ENCODE peak calls at places on chromosomes 6 and 20, in nine cellular contexts. One of them, this sample, is unnamed.

GRCh38 chr20:59811681-59812171 is 121.7 kb downstream of the SYCP2 start:
- DNase-seq in iris pigment epithelial cell: no peak
- DNase-seq in neuronal stem cell: no peak
- DNase-seq in CD4-positive, CD25-positive, alpha-beta regulatory T cell: no peak
- DNase-seq in HFF-Myc: no peak
- DNase-seq in GM12891: no peak
- DNase-seq in stimulated activated CD8-positive, alpha-beta memory T cell treated with anti-CD3 and anti-CD28 coated beads, Interleukin-15, amount 100 ng/mL, for 4 hours: no peak
- DNase-seq in NCI-H2029: no peak
- DNase-seq in adrenal gland: peak
- DNase-seq in this sample: no peak

GRCh38 chr6:72788188-72788587 is 166.3 kb downstream of the KCNQ5 start:
- DNase-seq in adrenal gland: no peak
- DNase-seq in CD4-positive, CD25-positive, alpha-beta regulatory T cell: no peak
- DNase-seq in stimulated activated CD8-positive, alpha-beta memory T cell treated with anti-CD3 and anti-CD28 coated beads, Interleukin-15, amount 100 ng/mL, for 4 hours: no peak
- DNase-seq in NCI-H2029: no peak
- DNase-seq in GM12891: no peak
- DNase-seq in neuronal stem cell: no peak
- DNase-seq in HFF-Myc: no peak
- DNase-seq in iris pigment epithelial cell: peak
- DNase-seq in this sample: no peak

GRCh38 chr6:20349225-20349624 is 52.5 kb upstream of the E2F3 start:
- DNase-seq in GM12891: no peak
- DNase-seq in iris pigment epithelial cell: no peak
- DNase-seq in NCI-H2029: no peak
- DNase-seq in adrenal gland: no peak
- DNase-seq in neuronal stem cell: no peak
- DNase-seq in stimulated activated CD8-positive, alpha-beta memory T cell treated with anti-CD3 and anti-CD28 coated beads, Interleukin-15, amount 100 ng/mL, for 4 hours: no peak
- DNase-seq in CD4-positive, CD25-positive, alpha-beta regulatory T cell: no peak
- DNase-seq in HFF-Myc: no peak
- DNase-seq in this sample: no peak

GRCh38 chr6:109508166-109508860 is 25.3 kb upstream of the ZBTB24 start:
- DNase-seq in stimulated activated CD8-positive, alpha-beta memory T cell treated with anti-CD3 and anti-CD28 coated beads, Interleukin-15, amount 100 ng/mL, for 4 hours: no peak
- DNase-seq in CD4-positive, CD25-positive, alpha-beta regulatory T cell: no peak
- DNase-seq in adrenal gland: no peak
- DNase-seq in GM12891: no peak
- DNase-seq in HFF-Myc: no peak
- DNase-seq in iris pigment epithelial cell: no peak
- DNase-seq in neuronal stem cell: peak
- DNase-seq in NCI-H2029: no peak
- DNase-seq in this sample: no peak

GRCh38 chr6:145530454-145530853 is 204.9 kb downstream of the EPM2A start:
- DNase-seq in CD4-positive, CD25-positive, alpha-beta regulatory T cell: no peak
- DNase-seq in neuronal stem cell: no peak
- DNase-seq in iris pigment epithelial cell: no peak
- DNase-seq in adrenal gland: no peak
- DNase-seq in GM12891: no peak
- DNase-seq in NCI-H2029: no peak
- DNase-seq in stimulated activated CD8-positive, alpha-beta memory T cell treated with anti-CD3 and anti-CD28 coated beads, Interleukin-15, amount 100 ng/mL, for 4 hours: no peak
- DNase-seq in HFF-Myc: no peak
- DNase-seq in this sample: no peak

GRCh38 chr6:20223119-20223518 is 10.8 kb upstream of the MBOAT1 start:
- DNase-seq in neuronal stem cell: no peak
- DNase-seq in CD4-positive, CD25-positive, alpha-beta regulatory T cell: no peak
- DNase-seq in GM12891: no peak
- DNase-seq in adrenal gland: no peak
- DNase-seq in iris pigment epithelial cell: no peak
- DNase-seq in NCI-H2029: no peak
- DNase-seq in HFF-Myc: no peak
- DNase-seq in stimulated activated CD8-positive, alpha-beta memory T cell treated with anti-CD3 and anti-CD28 coated beads, Interleukin-15, amount 100 ng/mL, for 4 hours: no peak
- DNase-seq in this sample: no peak

GRCh38 chr6:65638047-65638831 is 68.8 kb downstream of the EYS start:
- DNase-seq in neuronal stem cell: peak
- DNase-seq in NCI-H2029: no peak
- DNase-seq in iris pigment epithelial cell: no peak
- DNase-seq in HFF-Myc: no peak
- DNase-seq in GM12891: no peak
- DNase-seq in stimulated activated CD8-positive, alpha-beta memory T cell treated with anti-CD3 and anti-CD28 coated beads, Interleukin-15, amount 100 ng/mL, for 4 hours: no peak
- DNase-seq in adrenal gland: no peak
- DNase-seq in CD4-positive, CD25-positive, alpha-beta regulatory T cell: no peak
- DNase-seq in this sample: no peak

GRCh38 chr20:38628580-38629470 is 27.2 kb downstream of the ARHGAP40 start:
- DNase-seq in adrenal gland: no peak
- DNase-seq in NCI-H2029: no peak
- DNase-seq in stimulated activated CD8-positive, alpha-beta memory T cell treated with anti-CD3 and anti-CD28 coated beads, Interleukin-15, amount 100 ng/mL, for 4 hours: no peak
- DNase-seq in GM12891: no peak
- DNase-seq in neuronal stem cell: no peak
- DNase-seq in CD4-positive, CD25-positive, alpha-beta regulatory T cell: no peak
- DNase-seq in iris pigment epithelial cell: no peak
- DNase-seq in HFF-Myc: no peak
- DNase-seq in this sample: no peak

GRCh38 chr6:117188627-117189201 is 76.6 kb upstream of the VGLL2 start:
- DNase-seq in neuronal stem cell: no peak
- DNase-seq in adrenal gland: no peak
- DNase-seq in HFF-Myc: no peak
- DNase-seq in NCI-H2029: no peak
- DNase-seq in GM12891: peak
- DNase-seq in iris pigment epithelial cell: peak
- DNase-seq in stimulated activated CD8-positive, alpha-beta memory T cell treated with anti-CD3 and anti-CD28 coated beads, Interleukin-15, amount 100 ng/mL, for 4 hours: no peak
- DNase-seq in CD4-positive, CD25-positive, alpha-beta regulatory T cell: no peak
- DNase-seq in this sample: no peak

GRCh38 chr6:168713839-168714238 is 272.9 kb downstream of the SMOC2 start:
- DNase-seq in NCI-H2029: peak
- DNase-seq in stimulated activated CD8-positive, alpha-beta memory T cell treated with anti-CD3 and anti-CD28 coated beads, Interleukin-15, amount 100 ng/mL, for 4 hours: no peak
- DNase-seq in CD4-positive, CD25-positive, alpha-beta regulatory T cell: no peak
- DNase-seq in neuronal stem cell: no peak
- DNase-seq in GM12891: no peak
- DNase-seq in iris pigment epithelial cell: peak
- DNase-seq in adrenal gland: no peak
- DNase-seq in HFF-Myc: no peak
- DNase-seq in this sample: no peak

GRCh38 chr6:142542704-142543233 is 241.0 kb downstream of the ADGRG6 start:
- DNase-seq in CD4-positive, CD25-positive, alpha-beta regulatory T cell: no peak
- DNase-seq in GM12891: no peak
- DNase-seq in neuronal stem cell: no peak
- DNase-seq in adrenal gland: peak
- DNase-seq in iris pigment epithelial cell: peak
- DNase-seq in stimulated activated CD8-positive, alpha-beta memory T cell treated with anti-CD3 and anti-CD28 coated beads, Interleukin-15, amount 100 ng/mL, for 4 hours: no peak
- DNase-seq in HFF-Myc: no peak
- DNase-seq in NCI-H2029: no peak
- DNase-seq in this sample: no peak

GRCh38 chr6:12937971-12938370 is 221.4 kb downstream of the PHACTR1 start:
- DNase-seq in HFF-Myc: no peak
- DNase-seq in neuronal stem cell: no peak
- DNase-seq in iris pigment epithelial cell: no peak
- DNase-seq in NCI-H2029: no peak
- DNase-seq in stimulated activated CD8-positive, alpha-beta memory T cell treated with anti-CD3 and anti-CD28 coated beads, Interleukin-15, amount 100 ng/mL, for 4 hours: no peak
- DNase-seq in adrenal gland: no peak
- DNase-seq in GM12891: no peak
- DNase-seq in CD4-positive, CD25-positive, alpha-beta regulatory T cell: no peak
- DNase-seq in this sample: no peak

GRCh38 chr20:38187512-38187911 is 22.4 kb upstream of the TGM2 start:
- DNase-seq in NCI-H2029: no peak
- DNase-seq in GM12891: no peak
- DNase-seq in stimulated activated CD8-positive, alpha-beta memory T cell treated with anti-CD3 and anti-CD28 coated beads, Interleukin-15, amount 100 ng/mL, for 4 hours: no peak
- DNase-seq in neuronal stem cell: no peak
- DNase-seq in adrenal gland: peak
- DNase-seq in CD4-positive, CD25-positive, alpha-beta regulatory T cell: no peak
- DNase-seq in iris pigment epithelial cell: peak
- DNase-seq in HFF-Myc: no peak
- DNase-seq in this sample: no peak

GRCh38 chr6:43723737-43724295 is 36.2 kb upstream of the MRPS18A start:
- DNase-seq in adrenal gland: peak
- DNase-seq in CD4-positive, CD25-positive, alpha-beta regulatory T cell: peak
- DNase-seq in neuronal stem cell: peak
- DNase-seq in GM12891: peak
- DNase-seq in iris pigment epithelial cell: peak
- DNase-seq in stimulated activated CD8-positive, alpha-beta memory T cell treated with anti-CD3 and anti-CD28 coated beads, Interleukin-15, amount 100 ng/mL, for 4 hours: peak
- DNase-seq in HFF-Myc: peak
- DNase-seq in NCI-H2029: peak
- DNase-seq in this sample: no peak

GRCh38 chr6:149477544-149477943 is 7.3 kb downstream of the ZC3H12D start:
- DNase-seq in CD4-positive, CD25-positive, alpha-beta regulatory T cell: no peak
- DNase-seq in stimulated activated CD8-positive, alpha-beta memory T cell treated with anti-CD3 and anti-CD28 coated beads, Interleukin-15, amount 100 ng/mL, for 4 hours: no peak
- DNase-seq in NCI-H2029: no peak
- DNase-seq in iris pigment epithelial cell: no peak
- DNase-seq in GM12891: no peak
- DNase-seq in HFF-Myc: no peak
- DNase-seq in adrenal gland: no peak
- DNase-seq in neuronal stem cell: no peak
- DNase-seq in this sample: no peak

GRCh38 chr6:29834564-29835436 is 7.2 kb downstream of the HLA-G start:
- DNase-seq in iris pigment epithelial cell: no peak
- DNase-seq in HFF-Myc: no peak
- DNase-seq in NCI-H2029: no peak
- DNase-seq in neuronal stem cell: peak
- DNase-seq in GM12891: no peak
- DNase-seq in CD4-positive, CD25-positive, alpha-beta regulatory T cell: peak
- DNase-seq in adrenal gland: peak
- DNase-seq in stimulated activated CD8-positive, alpha-beta memory T cell treated with anti-CD3 and anti-CD28 coated beads, Interleukin-15, amount 100 ng/mL, for 4 hours: peak
- DNase-seq in this sample: no peak

GRCh38 chr6:147255948-147256674 is 51.9 kb downstream of the STXBP5 start:
- DNase-seq in GM12891: no peak
- DNase-seq in NCI-H2029: no peak
- DNase-seq in CD4-positive, CD25-positive, alpha-beta regulatory T cell: no peak
- DNase-seq in stimulated activated CD8-positive, alpha-beta memory T cell treated with anti-CD3 and anti-CD28 coated beads, Interleukin-15, amount 100 ng/mL, for 4 hours: no peak
- DNase-seq in HFF-Myc: no peak
- DNase-seq in adrenal gland: no peak
- DNase-seq in iris pigment epithelial cell: no peak
- DNase-seq in neuronal stem cell: no peak
- DNase-seq in this sample: no peak

GRCh38 chr6:41736207-41736710 is 851 bp upstream of the TFEB start:
- DNase-seq in stimulated activated CD8-positive, alpha-beta memory T cell treated with anti-CD3 and anti-CD28 coated beads, Interleukin-15, amount 100 ng/mL, for 4 hours: no peak
- DNase-seq in neuronal stem cell: no peak
- DNase-seq in GM12891: no peak
- DNase-seq in CD4-positive, CD25-positive, alpha-beta regulatory T cell: no peak
- DNase-seq in NCI-H2029: no peak
- DNase-seq in iris pigment epithelial cell: no peak
- DNase-seq in HFF-Myc: no peak
- DNase-seq in adrenal gland: no peak
- DNase-seq in this sample: no peak

GRCh38 chr20:60056345-60057122 is 98.3 kb downstream of the CDH26 start:
- DNase-seq in iris pigment epithelial cell: no peak
- DNase-seq in adrenal gland: no peak
- DNase-seq in NCI-H2029: no peak
- DNase-seq in stimulated activated CD8-positive, alpha-beta memory T cell treated with anti-CD3 and anti-CD28 coated beads, Interleukin-15, amount 100 ng/mL, for 4 hours: no peak
- DNase-seq in neuronal stem cell: no peak
- DNase-seq in GM12891: no peak
- DNase-seq in CD4-positive, CD25-positive, alpha-beta regulatory T cell: no peak
- DNase-seq in HFF-Myc: no peak
- DNase-seq in this sample: no peak

GRCh38 chr6:89564752-89565427 is 73.7 kb downstream of the LYRM2 start:
- DNase-seq in GM12891: no peak
- DNase-seq in NCI-H2029: no peak
- DNase-seq in HFF-Myc: no peak
- DNase-seq in stimulated activated CD8-positive, alpha-beta memory T cell treated with anti-CD3 and anti-CD28 coated beads, Interleukin-15, amount 100 ng/mL, for 4 hours: no peak
- DNase-seq in CD4-positive, CD25-positive, alpha-beta regulatory T cell: no peak
- DNase-seq in iris pigment epithelial cell: no peak
- DNase-seq in neuronal stem cell: no peak
- DNase-seq in adrenal gland: no peak
- DNase-seq in this sample: no peak

GRCh38 chr6:116963972-116964371 is 86.9 kb downstream of the RFX6 start:
- DNase-seq in iris pigment epithelial cell: no peak
- DNase-seq in GM12891: no peak
- DNase-seq in adrenal gland: no peak
- DNase-seq in NCI-H2029: no peak
- DNase-seq in stimulated activated CD8-positive, alpha-beta memory T cell treated with anti-CD3 and anti-CD28 coated beads, Interleukin-15, amount 100 ng/mL, for 4 hours: no peak
- DNase-seq in HFF-Myc: no peak
- DNase-seq in CD4-positive, CD25-positive, alpha-beta regulatory T cell: no peak
- DNase-seq in neuronal stem cell: no peak
- DNase-seq in this sample: no peak

GRCh38 chr20:36101201-36101600 is 53.3 kb upstream of the EPB41L1 start:
- DNase-seq in adrenal gland: no peak
- DNase-seq in HFF-Myc: no peak
- DNase-seq in NCI-H2029: peak
- DNase-seq in iris pigment epithelial cell: no peak
- DNase-seq in stimulated activated CD8-positive, alpha-beta memory T cell treated with anti-CD3 and anti-CD28 coated beads, Interleukin-15, amount 100 ng/mL, for 4 hours: no peak
- DNase-seq in GM12891: no peak
- DNase-seq in CD4-positive, CD25-positive, alpha-beta regulatory T cell: no peak
- DNase-seq in neuronal stem cell: no peak
- DNase-seq in this sample: no peak

GRCh38 chr6:159919011-159919511 is 28.3 kb downstream of the MAS1 start:
- DNase-seq in neuronal stem cell: no peak
- DNase-seq in iris pigment epithelial cell: peak
- DNase-seq in HFF-Myc: no peak
- DNase-seq in NCI-H2029: no peak
- DNase-seq in CD4-positive, CD25-positive, alpha-beta regulatory T cell: no peak
- DNase-seq in adrenal gland: no peak
- DNase-seq in stimulated activated CD8-positive, alpha-beta memory T cell treated with anti-CD3 and anti-CD28 coated beads, Interleukin-15, amount 100 ng/mL, for 4 hours: no peak
- DNase-seq in GM12891: no peak
- DNase-seq in this sample: no peak

This sample was measured in brain pericyte.